ENCODE peak calls at places on chromosome 13, in seven cellular contexts. One of them, this sample, is unnamed.

GRCh38 chr13:101998129-101998528 is 403.7 kb downstream of the FGF14 start:
- DNase-seq in tibial artery: no peak
- DNase-seq in Peyer's patch: no peak
- DNase-seq in bronchial epithelial cell: no peak
- DNase-seq in cardiac muscle cell: no peak
- DNase-seq in fibroblast of lung: no peak
- DNase-seq in gastrocnemius medialis: no peak
- DNase-seq in this sample: no peak

GRCh38 chr13:98966019-98966418 is 11.8 kb downstream of the DOCK9 start:
- DNase-seq in tibial artery: no peak
- DNase-seq in Peyer's patch: no peak
- DNase-seq in bronchial epithelial cell: no peak
- DNase-seq in cardiac muscle cell: no peak
- DNase-seq in fibroblast of lung: no peak
- DNase-seq in gastrocnemius medialis: no peak
- DNase-seq in this sample: no peak

GRCh38 chr13:53201454-53202225 is 173.0 kb downstream of the OLFM4 start:
- DNase-seq in tibial artery: no peak
- DNase-seq in Peyer's patch: peak; percentile 49
- DNase-seq in bronchial epithelial cell: no peak
- DNase-seq in cardiac muscle cell: peak; percentile 7
- DNase-seq in fibroblast of lung: no peak
- DNase-seq in gastrocnemius medialis: no peak
- DNase-seq in this sample: no peak

GRCh38 chr13:29551214-29551613 is 44.3 kb downstream of the SLC7A1 start:
- DNase-seq in tibial artery: no peak
- DNase-seq in Peyer's patch: no peak
- DNase-seq in bronchial epithelial cell: no peak
- DNase-seq in cardiac muscle cell: no peak
- DNase-seq in fibroblast of lung: no peak
- DNase-seq in gastrocnemius medialis: no peak
- DNase-seq in this sample: no peak

GRCh38 chr13:80591978-80592377 is 251.1 kb upstream of the SPRY2 start:
- DNase-seq in tibial artery: no peak
- DNase-seq in Peyer's patch: no peak
- DNase-seq in bronchial epithelial cell: no peak
- DNase-seq in cardiac muscle cell: no peak
- DNase-seq in fibroblast of lung: no peak
- DNase-seq in gastrocnemius medialis: no peak
- DNase-seq in this sample: no peak

GRCh38 chr13:108915095-108915633 is 285.8 kb downstream of the MYO16 start:
- DNase-seq in tibial artery: no peak
- DNase-seq in Peyer's patch: no peak
- DNase-seq in bronchial epithelial cell: peak; percentile 34
- DNase-seq in cardiac muscle cell: peak; percentile 67
- DNase-seq in fibroblast of lung: peak; percentile 67
- DNase-seq in gastrocnemius medialis: no peak
- DNase-seq in this sample: peak; percentile 65

GRCh38 chr13:57813641-57814040 is 182.1 kb downstream of the PCDH17 start:
- DNase-seq in tibial artery: no peak
- DNase-seq in Peyer's patch: no peak
- DNase-seq in bronchial epithelial cell: no peak
- DNase-seq in cardiac muscle cell: no peak
- DNase-seq in fibroblast of lung: peak; percentile 30
- DNase-seq in gastrocnemius medialis: no peak
- DNase-seq in this sample: no peak

GRCh38 chr13:27504541-27504940 is 54.2 kb upstream of the MTIF3 start:
- DNase-seq in tibial artery: no peak
- DNase-seq in Peyer's patch: no peak
- DNase-seq in bronchial epithelial cell: no peak
- DNase-seq in cardiac muscle cell: no peak
- DNase-seq in fibroblast of lung: no peak
- DNase-seq in gastrocnemius medialis: no peak
- DNase-seq in this sample: no peak

GRCh38 chr13:23460921-23461320 is 27.4 kb upstream of the SACS start:
- DNase-seq in tibial artery: no peak
- DNase-seq in Peyer's patch: no peak
- DNase-seq in bronchial epithelial cell: no peak
- DNase-seq in cardiac muscle cell: no peak
- DNase-seq in fibroblast of lung: no peak
- DNase-seq in gastrocnemius medialis: no peak
- DNase-seq in this sample: no peak

GRCh38 chr13:32165791-32166190 is 134.2 kb downstream of the FRY start:
- DNase-seq in tibial artery: peak; percentile 59
- DNase-seq in Peyer's patch: no peak
- DNase-seq in bronchial epithelial cell: peak; percentile 71
- DNase-seq in cardiac muscle cell: no peak
- DNase-seq in fibroblast of lung: no peak
- DNase-seq in gastrocnemius medialis: no peak
- DNase-seq in this sample: no peak

GRCh38 chr13:46962286-46962941 is 65.6 kb upstream of the HTR2A start:
- DNase-seq in tibial artery: no peak
- DNase-seq in Peyer's patch: no peak
- DNase-seq in bronchial epithelial cell: peak; percentile 48
- DNase-seq in cardiac muscle cell: peak; percentile 6
- DNase-seq in fibroblast of lung: peak; percentile 31
- DNase-seq in gastrocnemius medialis: no peak
- DNase-seq in this sample: peak; percentile 23

GRCh38 chr13:48853381-48854102 is 122.2 kb upstream of the FNDC3A start:
- DNase-seq in tibial artery: no peak
- DNase-seq in Peyer's patch: no peak
- DNase-seq in bronchial epithelial cell: no peak
- DNase-seq in cardiac muscle cell: peak; percentile 39
- DNase-seq in fibroblast of lung: peak; percentile 56
- DNase-seq in gastrocnemius medialis: no peak
- DNase-seq in this sample: peak; percentile 53

GRCh38 chr13:50576156-50576555 is 267.3 kb downstream of the DLEU7 start:
- DNase-seq in tibial artery: no peak
- DNase-seq in Peyer's patch: no peak
- DNase-seq in bronchial epithelial cell: no peak
- DNase-seq in cardiac muscle cell: no peak
- DNase-seq in fibroblast of lung: no peak
- DNase-seq in gastrocnemius medialis: peak; percentile 19
- DNase-seq in this sample: no peak

GRCh38 chr13:104984296-104984818 is 1551.1 kb downstream of the EFNB2 start:
- DNase-seq in tibial artery: peak; percentile 51
- DNase-seq in Peyer's patch: no peak
- DNase-seq in bronchial epithelial cell: peak; percentile 18
- DNase-seq in cardiac muscle cell: peak; percentile 71
- DNase-seq in fibroblast of lung: peak; percentile 72
- DNase-seq in gastrocnemius medialis: no peak
- DNase-seq in this sample: peak; percentile 88

GRCh38 chr13:53028637-53029121 is at the start of gene OLFM4:
- DNase-seq in tibial artery: no peak
- DNase-seq in Peyer's patch: peak; percentile 70
- DNase-seq in bronchial epithelial cell: no peak
- DNase-seq in cardiac muscle cell: no peak
- DNase-seq in fibroblast of lung: no peak
- DNase-seq in gastrocnemius medialis: no peak
- DNase-seq in this sample: no peak

GRCh38 chr13:21118180-21118579 is 56.8 kb upstream of the LATS2 start:
- DNase-seq in tibial artery: no peak
- DNase-seq in Peyer's patch: no peak
- DNase-seq in bronchial epithelial cell: no peak
- DNase-seq in cardiac muscle cell: no peak
- DNase-seq in fibroblast of lung: no peak
- DNase-seq in gastrocnemius medialis: no peak
- DNase-seq in this sample: no peak

GRCh38 chr13:79772811-79773210 is 291.9 kb downstream of the NDFIP2 start:
- DNase-seq in tibial artery: no peak
- DNase-seq in Peyer's patch: no peak
- DNase-seq in bronchial epithelial cell: no peak
- DNase-seq in cardiac muscle cell: no peak
- DNase-seq in fibroblast of lung: peak; percentile 22
- DNase-seq in gastrocnemius medialis: no peak
- DNase-seq in this sample: no peak

GRCh38 chr13:44770951-44771350 is 194.8 kb upstream of the TSC22D1 start:
- DNase-seq in tibial artery: no peak
- DNase-seq in Peyer's patch: no peak
- DNase-seq in bronchial epithelial cell: no peak
- DNase-seq in cardiac muscle cell: no peak
- DNase-seq in fibroblast of lung: no peak
- DNase-seq in gastrocnemius medialis: no peak
- DNase-seq in this sample: no peak

GRCh38 chr13:57631607-57632275 is at the start of gene PCDH17:
- DNase-seq in tibial artery: peak; percentile 65
- DNase-seq in Peyer's patch: peak; percentile 39
- DNase-seq in bronchial epithelial cell: no peak
- DNase-seq in cardiac muscle cell: peak; percentile 51
- DNase-seq in fibroblast of lung: peak; percentile 70
- DNase-seq in gastrocnemius medialis: no peak
- DNase-seq in this sample: peak; percentile 60

GRCh38 chr13:65959305-65959704 is 1270.8 kb downstream of the PCDH9 start:
- DNase-seq in tibial artery: no peak
- DNase-seq in Peyer's patch: no peak
- DNase-seq in bronchial epithelial cell: peak; percentile 62
- DNase-seq in cardiac muscle cell: no peak
- DNase-seq in fibroblast of lung: no peak
- DNase-seq in gastrocnemius medialis: no peak
- DNase-seq in this sample: no peak

GRCh38 chr13:98451676-98452105 is 125.2 kb downstream of the STK24 start:
- DNase-seq in tibial artery: peak; percentile 81
- DNase-seq in Peyer's patch: no peak
- DNase-seq in bronchial epithelial cell: no peak
- DNase-seq in cardiac muscle cell: peak; percentile 22
- DNase-seq in fibroblast of lung: peak; percentile 52
- DNase-seq in gastrocnemius medialis: no peak
- DNase-seq in this sample: peak; percentile 91

DNA sequence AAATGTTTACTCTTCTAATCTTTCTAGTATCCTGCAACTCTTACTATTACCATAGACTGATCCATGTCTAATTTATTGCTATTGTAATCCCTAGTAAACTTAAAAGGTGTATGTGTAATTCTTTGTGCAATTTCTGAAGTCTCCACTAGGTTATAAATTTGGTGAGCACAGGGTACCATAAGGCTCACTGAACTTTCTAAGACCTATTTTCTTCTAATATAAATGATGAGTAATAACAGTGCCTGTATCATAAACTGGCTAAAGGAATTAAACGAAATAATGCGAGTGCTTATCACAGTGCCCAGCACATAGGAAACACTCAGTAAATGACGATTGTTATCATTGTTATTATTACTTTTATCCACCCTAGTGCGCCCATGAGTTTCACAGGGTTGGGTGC is 119.1 kb downstream of the KLF12 start:
- DNase-seq in tibial artery: no peak
- DNase-seq in Peyer's patch: no peak
- DNase-seq in bronchial epithelial cell: peak; percentile 51
- DNase-seq in cardiac muscle cell: peak; percentile 4
- DNase-seq in fibroblast of lung: peak; percentile 10
- DNase-seq in gastrocnemius medialis: no peak
- DNase-seq in this sample: no peak
- TF ChIP-seq CTCF in tibial artery: no peak
- TF ChIP-seq CTCF in Peyer's patch: no peak
- TF ChIP-seq CTCF in bronchial epithelial cell: peak; percentile 6
- TF ChIP-seq CTCF in cardiac muscle cell: peak; percentile 17
- TF ChIP-seq CTCF in fibroblast of lung: no peak
- TF ChIP-seq CTCF in gastrocnemius medialis: no peak
- TF ChIP-seq CTCF in this sample: peak; percentile 25

DNA sequence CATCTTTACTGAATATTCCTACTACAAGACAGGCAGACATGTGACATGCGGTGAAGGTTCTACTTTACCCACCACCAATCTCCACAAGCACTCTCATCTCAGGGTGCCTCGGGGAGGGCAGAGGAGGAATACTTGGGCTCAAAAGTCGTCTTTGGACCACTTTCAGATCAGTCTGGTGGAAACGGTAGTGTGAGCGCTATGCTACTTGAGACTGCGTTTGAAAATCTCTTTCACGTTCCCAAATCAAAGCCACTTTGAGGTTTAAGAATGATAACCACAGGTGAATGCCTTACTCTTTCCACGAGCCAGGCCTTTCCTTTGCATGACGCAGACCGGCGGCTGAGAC is 1.5 kb upstream of the SOX1 start:
- DNase-seq in tibial artery: no peak
- DNase-seq in Peyer's patch: no peak
- DNase-seq in bronchial epithelial cell: no peak
- DNase-seq in cardiac muscle cell: no peak
- DNase-seq in fibroblast of lung: no peak
- DNase-seq in gastrocnemius medialis: no peak
- DNase-seq in this sample: no peak
- H3K4me3 ChIP-seq in tibial artery: no peak overlapping the region
- H3K4me3 ChIP-seq in Peyer's patch: no peak overlapping the region
- H3K4me3 ChIP-seq in bronchial epithelial cell: no peak overlapping the region
- H3K4me3 ChIP-seq in cardiac muscle cell: no peak overlapping the region
- H3K4me3 ChIP-seq in fibroblast of lung: no peak overlapping the region
- H3K4me3 ChIP-seq in gastrocnemius medialis: no peak overlapping the region
- H3K4me3 ChIP-seq in this sample: no peak overlapping the region

DNA sequence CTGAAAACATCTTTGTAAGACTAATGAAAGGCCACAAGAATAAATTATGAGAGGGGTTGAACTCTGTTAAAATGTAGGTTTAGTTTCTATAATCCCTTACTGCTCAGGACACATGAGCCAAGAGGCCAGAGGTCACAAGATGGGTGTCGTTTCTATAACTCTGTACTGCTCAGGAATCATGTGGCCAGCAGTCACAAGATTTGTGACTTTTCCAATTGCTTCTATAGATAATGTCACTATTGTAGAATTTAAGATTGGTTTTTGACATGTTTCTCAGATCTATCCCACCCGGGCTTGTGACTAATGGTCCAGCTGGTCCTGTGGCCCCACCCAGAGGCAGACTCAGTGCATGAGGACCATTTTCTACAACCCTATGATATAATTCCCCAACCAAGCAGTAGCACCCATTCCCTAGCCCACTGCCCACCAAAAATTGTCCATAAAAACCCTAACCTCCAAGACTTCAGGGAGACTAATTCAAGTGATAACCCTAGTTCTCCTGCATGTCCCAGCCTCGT is 662.0 kb upstream of the KLF12 start:
- DNase-seq in tibial artery: no peak
- DNase-seq in Peyer's patch: no peak
- DNase-seq in bronchial epithelial cell: no peak
- DNase-seq in cardiac muscle cell: no peak
- DNase-seq in fibroblast of lung: peak; percentile 10
- DNase-seq in gastrocnemius medialis: no peak
- DNase-seq in this sample: no peak
- TF ChIP-seq CTCF in tibial artery: no peak
- TF ChIP-seq CTCF in Peyer's patch: no peak
- TF ChIP-seq CTCF in bronchial epithelial cell: no peak
- TF ChIP-seq CTCF in cardiac muscle cell: no peak
- TF ChIP-seq CTCF in fibroblast of lung: no peak
- TF ChIP-seq CTCF in gastrocnemius medialis: no peak
- TF ChIP-seq CTCF in this sample: peak; percentile 5

DNA sequence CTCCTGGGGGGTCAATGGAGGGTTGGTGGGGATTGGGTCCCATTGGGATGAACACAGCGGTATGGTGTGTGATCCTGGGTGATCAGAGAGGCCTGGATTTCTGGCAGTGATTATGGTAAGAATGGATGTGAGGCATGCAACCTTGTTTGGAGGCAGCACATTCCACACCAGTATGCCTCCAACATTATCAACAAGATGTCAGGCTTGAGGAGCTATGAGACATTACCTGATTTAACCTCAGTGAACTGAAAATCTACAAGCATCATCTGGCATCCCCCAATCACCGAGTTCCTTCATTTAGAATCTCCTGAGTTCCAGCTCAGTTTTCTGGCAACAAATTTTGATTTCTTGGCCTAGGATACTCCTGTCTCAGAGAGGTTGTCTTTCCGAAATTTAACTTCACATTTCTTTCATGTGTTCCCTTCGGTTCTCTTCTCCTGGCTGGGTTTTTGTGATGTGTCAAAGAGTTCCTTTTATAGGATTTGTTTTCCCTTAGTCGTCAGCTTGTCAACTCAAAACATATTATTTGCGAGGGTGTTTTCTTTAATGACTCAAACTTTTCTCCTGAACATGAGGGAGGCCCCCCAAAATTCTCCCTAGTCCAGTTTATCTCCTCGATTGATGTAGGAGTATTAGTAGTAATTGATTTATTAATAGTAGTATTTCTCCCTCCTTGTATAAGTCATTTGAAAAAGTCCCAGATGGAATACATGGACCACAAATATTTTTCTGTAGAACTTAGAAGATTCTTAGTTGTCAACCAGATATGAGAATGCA is 56.0 kb upstream of the FLT1 start:
- DNase-seq in tibial artery: no peak
- DNase-seq in Peyer's patch: no peak
- DNase-seq in bronchial epithelial cell: no peak
- DNase-seq in cardiac muscle cell: no peak
- DNase-seq in fibroblast of lung: no peak
- DNase-seq in gastrocnemius medialis: no peak
- DNase-seq in this sample: no peak
- H3K4me3 ChIP-seq in tibial artery: no peak overlapping the region
- H3K4me3 ChIP-seq in Peyer's patch: no peak overlapping the region
- H3K4me3 ChIP-seq in bronchial epithelial cell: no peak overlapping the region
- H3K4me3 ChIP-seq in cardiac muscle cell: no peak overlapping the region
- H3K4me3 ChIP-seq in fibroblast of lung: no peak overlapping the region
- H3K4me3 ChIP-seq in gastrocnemius medialis: no peak overlapping the region
- H3K4me3 ChIP-seq in this sample: no peak overlapping the region